ENCODE peak calls at places on chromosomes 1 and 21, in four cellular contexts. A is IMR-90, H is BE2C, V is neural progenitor cell. Z is an unnamed sample.

GRCh38 chr21:42009018-42009830 is 936 bp downstream of the ZBTB21 start:
- DNase-seq in A (peak), H (peak), V (peak), Z (no peak)

GRCh38 chr1:3775498-3776230 is 3.1 kb downstream of the SMIM1 start:
- DNase-seq in A (peak), H (peak), V (peak), Z (no peak)

GRCh38 chr1:186512698-186513457 is 52.0 kb upstream of the PDC start:
- DNase-seq in A (no peak), H (no peak), V (no peak), Z (no peak)

GRCh38 chr1:61993331-61993961 is 201.2 kb upstream of the L1TD1 start:
- DNase-seq in A (no peak), H (no peak), V (no peak), Z (no peak)

GRCh38 chr1:173408886-173409285 is 68.2 kb upstream of the PRDX6 start:
- DNase-seq in A (no peak), H (no peak), V (no peak), Z (no peak)

GRCh38 chr1:238789916-238790667 is 596.3 kb upstream of the CHRM3 start:
- DNase-seq in A (no peak), H (peak), V (no peak), Z (no peak)

GRCh38 chr1:76035053-76035452 is 39.5 kb upstream of the ST6GALNAC3 start:
- DNase-seq in A (peak), H (peak), V (no peak), Z (no peak)

GRCh38 chr21:44800971-44801467 is 601 bp downstream of the UBE2G2 start:
- DNase-seq in A (peak), H (no peak), V (peak), Z (no peak)

GRCh38 chr1:116984406-116985160 is 17.0 kb upstream of the CD101 start:
- DNase-seq in A (no peak), H (no peak), V (no peak), Z (no peak)

GRCh38 chr1:16904560-16905111 is 8.9 kb downstream of the RNU1-2 start:
- DNase-seq in A (peak), H (peak), V (peak), Z (peak)

GRCh38 chr1:114164840-114165543 is 11.3 kb upstream of the SYT6 start:
- DNase-seq in A (no peak), H (no peak), V (no peak), Z (no peak)

GRCh38 chr21:34881421-34881820 is 167.7 kb downstream of the RUNX1 start:
- DNase-seq in A (peak), H (no peak), V (no peak), Z (peak)

DNA sequence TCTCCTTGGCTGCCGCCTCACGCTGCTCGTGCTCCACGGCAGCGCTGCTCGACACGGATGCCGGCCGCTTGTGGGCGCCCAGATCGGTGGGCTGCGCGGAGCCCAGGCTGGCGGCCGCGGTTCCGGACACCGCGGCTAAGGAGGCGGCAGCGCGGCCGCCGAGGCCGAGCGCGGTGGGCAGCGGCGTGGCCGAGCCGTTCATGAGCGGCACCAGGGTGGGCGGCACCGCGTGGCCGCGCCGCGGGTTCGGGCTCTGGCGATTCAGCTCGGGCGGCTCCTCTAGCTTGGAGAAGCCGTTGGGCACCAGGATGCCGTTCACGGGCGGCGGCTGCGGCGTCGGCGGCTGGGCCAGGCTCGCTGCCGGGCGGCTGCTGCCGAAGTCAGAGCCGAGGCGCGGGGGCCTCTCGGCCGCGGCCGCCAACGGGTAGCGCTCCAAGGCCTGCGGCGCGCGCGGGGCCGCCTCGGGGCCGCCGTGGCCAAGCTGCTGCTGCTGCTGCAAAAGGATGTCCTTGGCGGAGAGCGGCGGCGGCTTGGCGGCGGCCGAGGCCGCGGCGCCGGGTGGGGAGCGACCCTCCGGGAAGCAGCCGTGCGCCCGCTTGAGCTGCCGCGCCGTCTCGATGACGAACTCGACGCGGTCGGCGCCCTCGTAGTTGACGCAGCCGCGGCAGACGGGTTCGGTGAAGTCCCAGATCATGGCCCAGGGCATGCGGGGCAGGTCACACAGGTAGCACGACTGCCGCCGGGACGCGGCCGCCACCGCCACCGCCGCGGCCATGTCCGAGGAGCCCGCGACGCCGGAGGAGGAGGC is 1.1 kb downstream of the IRF2BP2 start:
- DNase-seq in A (no peak), H (peak), V (peak), Z (no peak)
- TF ChIP-seq CTCF in A (no peak), H (no peak), V (no peak), Z (no peak)

GRCh38 chr1:243739335-243740003 is 110.6 kb downstream of the AKT3 start:
- DNase-seq in A (no peak), H (no peak), V (peak), Z (no peak)
- H3K4me3 ChIP-seq in A (no peak), H (no peak), V (no peak), Z (no peak)

GRCh38 chr1:38475624-38476005 is 384.0 kb downstream of the RRAGC start:
- DNase-seq in A (no peak), H (no peak), V (no peak), Z (no peak)

GRCh38 chr1:38474738-38475623 is 384.6 kb downstream of the RRAGC start:
- DNase-seq in A (no peak), H (no peak), V (peak), Z (no peak)

GRCh38 chr1:38476784-38477175 is 382.8 kb downstream of the RRAGC start:
- DNase-seq in A (no peak), H (no peak), V (no peak), Z (no peak)

GRCh38 chr1:38476111-38476783 is 383.3 kb downstream of the RRAGC start:
- DNase-seq in A (no peak), H (no peak), V (peak), Z (no peak)

DNA sequence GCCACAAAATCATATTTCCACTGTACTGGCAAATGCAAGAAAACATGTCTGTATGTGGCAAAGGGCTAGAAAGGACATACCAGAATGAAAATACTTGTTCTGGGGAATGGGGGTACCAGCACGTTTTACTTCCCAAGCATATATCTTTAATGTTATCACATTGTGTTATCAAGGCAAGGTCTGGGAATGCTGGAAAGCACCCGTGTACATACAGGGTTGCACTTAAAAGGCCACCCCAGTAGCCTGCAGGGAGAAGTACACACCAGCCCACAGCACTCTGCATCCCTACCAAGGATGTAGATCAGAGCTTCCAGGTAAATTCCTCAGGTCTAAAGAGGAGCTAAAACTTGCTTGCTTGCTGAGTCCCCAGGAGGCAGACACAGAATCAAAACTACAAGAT is 381.8 kb downstream of the RRAGC start:
- DNase-seq in A (no peak), H (no peak), V (no peak), Z (no peak)
- TF ChIP-seq CTCF in A (no peak), H (no peak), V (no peak), Z (no peak)

GRCh38 chr1:168726719-168727118 is 2.3 kb downstream of the DPT start:
- DNase-seq in A (no peak), H (no peak), V (no peak), Z (no peak)

GRCh38 chr1:168726311-168726710 is 2.7 kb downstream of the DPT start:
- DNase-seq in A (no peak), H (no peak), V (no peak), Z (no peak)

GRCh38 chr1:168729405-168729802 is 398 bp upstream of the DPT start:
- DNase-seq in A (no peak), H (no peak), V (no peak), Z (no peak)

GRCh38 chr1:168731244-168731643 is 2.2 kb upstream of the DPT start:
- DNase-seq in A (no peak), H (no peak), V (no peak), Z (no peak)

DNA sequence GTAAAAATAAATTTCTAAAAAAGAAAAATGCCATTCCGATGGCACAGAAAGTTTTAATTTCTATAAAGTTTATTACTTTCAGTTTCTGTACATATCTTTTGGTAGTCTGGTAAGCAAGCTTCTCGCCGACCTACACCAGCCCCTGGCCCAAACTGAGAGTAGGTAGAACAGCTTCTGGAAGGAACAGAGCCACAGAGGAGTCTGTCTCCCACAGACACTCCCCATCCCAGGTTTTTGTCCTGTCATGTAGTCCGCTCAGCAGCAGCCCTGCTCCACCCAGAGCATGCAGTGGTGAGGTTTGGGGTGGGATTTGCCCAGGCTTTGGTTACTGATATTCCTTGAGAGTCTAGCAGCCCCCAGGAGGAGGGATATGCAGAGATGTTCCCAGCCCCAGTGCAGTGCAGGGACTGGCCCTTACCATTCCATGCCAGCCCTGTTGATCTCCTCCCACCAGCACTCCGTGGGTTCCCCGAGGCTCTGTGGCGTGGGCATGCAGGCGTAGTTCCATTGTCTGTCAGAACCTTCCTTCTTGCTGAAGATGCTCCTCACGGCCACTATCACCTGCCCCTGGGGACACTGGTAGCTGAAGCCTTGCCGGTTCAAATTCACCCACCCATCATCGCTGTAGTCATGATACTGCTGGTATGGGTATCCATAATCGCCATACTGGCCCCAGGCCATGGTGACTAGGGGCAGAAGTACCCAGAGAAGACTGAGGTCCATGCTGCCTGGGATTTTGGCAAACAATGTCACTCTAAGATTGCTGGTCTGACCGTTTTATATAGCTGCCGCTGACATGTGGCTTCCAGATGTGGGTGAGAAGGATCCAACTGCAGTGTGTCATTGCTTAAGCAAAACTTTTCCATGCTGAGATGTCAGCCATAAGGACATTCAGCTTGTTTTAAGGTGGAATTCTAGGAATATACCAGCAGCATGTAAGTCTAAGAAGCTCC is at the start of gene DPT:
- DNase-seq in A (peak), H (no peak), V (no peak), Z (no peak)
- H3K4me3 ChIP-seq in A (no peak), H (no peak), V (no peak), Z (no peak)

GRCh38 chr1:161725888-161726630 is 4.7 kb downstream of the FCRLB start:
- DNase-seq in A (peak), H (peak), V (peak), Z (no peak)
- TF ChIP-seq CTCF in A (peak), H (peak), V (peak), Z (peak)

GRCh38 chr1:64061430-64062104 is 141.9 kb upstream of the UBE2U start:
- DNase-seq in A (no peak), H (no peak), V (no peak), Z (no peak)

GRCh38 chr1:64065571-64065970 is 137.9 kb upstream of the UBE2U start:
- DNase-seq in A (peak), H (no peak), V (no peak), Z (no peak)

GRCh38 chr1:64060611-64061302 is 142.7 kb upstream of the UBE2U start:
- DNase-seq in A (no peak), H (no peak), V (no peak), Z (no peak)

GRCh38 chr1:64062529-64062928 is 140.9 kb upstream of the UBE2U start:
- DNase-seq in A (no peak), H (no peak), V (no peak), Z (no peak)

DNA sequence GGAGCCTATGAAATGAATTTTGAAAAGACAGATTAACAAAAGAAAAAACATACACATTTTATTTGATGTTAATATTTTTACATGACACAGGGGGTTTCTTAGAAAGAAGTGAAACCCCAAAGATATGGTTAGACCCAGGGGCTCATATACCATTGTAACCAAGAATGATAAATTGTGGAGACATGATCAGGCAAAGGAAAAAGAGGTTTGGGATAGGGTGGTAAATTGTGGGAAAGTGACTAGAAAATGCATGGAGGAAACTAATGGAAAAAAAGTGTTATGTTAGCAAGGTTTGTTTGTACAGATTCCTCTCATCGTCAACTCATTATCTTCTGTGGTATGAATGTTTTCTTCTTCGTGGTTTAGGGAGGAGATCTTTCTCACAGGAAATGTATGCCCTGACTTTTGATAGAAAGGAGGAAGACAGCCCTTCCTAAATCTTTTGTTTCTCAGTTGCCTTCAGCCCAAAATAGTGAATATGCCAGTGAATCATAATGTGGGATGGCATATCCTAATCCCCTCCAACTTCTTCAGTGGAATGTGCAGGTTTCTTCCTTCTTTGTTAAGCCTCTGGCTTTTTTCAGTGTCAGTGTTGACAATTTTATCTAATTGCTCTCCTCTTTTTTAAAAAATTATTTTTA is 140.4 kb upstream of the UBE2U start:
- DNase-seq in A (peak), H (no peak), V (no peak), Z (no peak)
- H3K4me3 ChIP-seq in A (no peak), H (no peak), V (no peak), Z (no peak)

DNA sequence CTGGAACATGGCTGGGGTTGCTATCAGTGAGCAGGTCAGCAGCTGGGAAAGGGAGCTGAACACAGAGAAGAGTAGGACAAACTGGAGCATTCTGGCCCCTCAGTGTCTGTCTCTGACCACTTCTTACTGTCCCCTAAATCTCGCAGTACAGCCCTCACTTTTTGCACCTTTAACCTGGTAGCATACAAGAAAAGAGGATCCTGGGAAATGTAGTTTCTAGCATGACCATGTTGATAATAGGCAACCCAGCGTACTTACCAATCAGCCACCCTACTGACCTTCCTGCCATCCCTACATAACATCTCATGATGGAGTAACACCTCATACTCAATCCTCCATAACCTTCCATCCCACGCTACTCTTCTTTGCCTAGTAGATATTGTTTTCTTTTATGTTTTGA is 99.1 kb upstream of the RAVER2 start:
- DNase-seq in A (no peak), H (no peak), V (no peak), Z (no peak)
- TF ChIP-seq CTCF in A (no peak), H (no peak), V (no peak), Z (no peak)

GRCh38 chr1:212698467-212699103 is 1.1 kb downstream of the BATF3 start:
- DNase-seq in A (no peak), H (no peak), V (no peak), Z (no peak)
- H3K4me3 ChIP-seq in A (peak), H (peak), V (peak), Z (peak)

Z was measured in AG04449.